ENCODE peak calls at places on chromosomes 3 and 15, in six cellular contexts. A, Y, C, P, E and U are unnamed samples.

GRCh38 chr3:171801738-171802600 is 8.3 kb downstream of the PLD1 start:
- DNase-seq in A (no peak), Y (peak; percentile 69), C (peak; percentile 98), P (peak; percentile 97), E (peak; percentile 76), U (peak; percentile 76)

GRCh38 chr3:15983232-15983631 is 185.5 kb upstream of the ANKRD28 start:
- DNase-seq in A (no peak), Y (peak; percentile 60), C (peak; percentile 88), P (no peak), E (peak; percentile 38), U (no peak)

GRCh38 chr3:170095771-170096170 is 58.0 kb downstream of the GPR160 start:
- DNase-seq in A (no peak), Y (no peak), C (no peak), P (no peak), E (no peak), U (no peak)

GRCh38 chr15:49847937-49848823 is 227.3 kb downstream of the DTWD1 start:
- DNase-seq in A (no peak), Y (no peak), C (peak; percentile 100), P (no peak), E (peak; percentile 98), U (peak; percentile 97)

GRCh38 chr3:189355481-189356201 is 183.9 kb downstream of the TPRG1 start:
- DNase-seq in A (no peak), Y (peak; percentile 74), C (peak; percentile 82), P (no peak), E (no peak), U (peak; percentile 41)

GRCh38 chr3:146464005-146464595 is 5.3 kb downstream of the PLSCR2 start:
- DNase-seq in A (no peak), Y (no peak), C (peak; percentile 58), P (no peak), E (no peak), U (no peak)

GRCh38 chr3:12195231-12195630 is 36.5 kb upstream of the TIMP4 start:
- DNase-seq in A (no peak), Y (no peak), C (peak; percentile 17), P (no peak), E (no peak), U (no peak)

GRCh38 chr15:56929389-56929788 is 10.9 kb downstream of the TCF12 start:
- DNase-seq in A (no peak), Y (no peak), C (peak; percentile 37), P (no peak), E (no peak), U (no peak)

GRCh38 chr3:194315965-194316361 is 35.2 kb downstream of the CPN2 start:
- DNase-seq in A (peak; percentile 27), Y (no peak), C (peak; percentile 60), P (no peak), E (no peak), U (no peak)

GRCh38 chr3:94481499-94481898 is 418.6 kb downstream of the NSUN3 start:
- DNase-seq in A (no peak), Y (no peak), C (no peak), P (no peak), E (no peak), U (no peak)

GRCh38 chr15:67307156-67307555 is 52.6 kb downstream of the IQCH start:
- DNase-seq in A (no peak), Y (no peak), C (peak; percentile 25), P (peak; percentile 3), E (no peak), U (no peak)

GRCh38 chr3:64685800-64686445 is 1.9 kb downstream of the ADAMTS9 start:
- DNase-seq in A (peak; percentile 87), Y (peak; percentile 91), C (peak; percentile 86), P (peak; percentile 96), E (no peak), U (peak; percentile 85)

GRCh38 chr3:132029182-132029902 is 5.5 kb downstream of the CPNE4 start:
- DNase-seq in A (peak; percentile 83), Y (no peak), C (peak; percentile 82), P (peak; percentile 73), E (no peak), U (peak; percentile 62)

GRCh38 chr3:119073258-119074001 is 38.8 kb upstream of the IGSF11 start:
- DNase-seq in A (no peak), Y (no peak), C (no peak), P (no peak), E (no peak), U (no peak)

GRCh38 chr3:96706517-96706916 is 107.9 kb upstream of the EPHA6 start:
- DNase-seq in A (no peak), Y (no peak), C (no peak), P (no peak), E (no peak), U (no peak)

GRCh38 chr15:45637552-45638033 is 2.8 kb downstream of the SQOR start:
- DNase-seq in A (peak; percentile 49), Y (peak; percentile 76), C (peak; percentile 97), P (peak; percentile 91), E (peak; percentile 80), U (peak; percentile 60)

GRCh38 chr15:60152386-60152785 is 148.3 kb downstream of the FOXB1 start:
- DNase-seq in A (no peak), Y (no peak), C (no peak), P (no peak), E (no peak), U (no peak)

GRCh38 chr15:99123706-99124451 is 19.0 kb downstream of the SYNM start:
- DNase-seq in A (peak; percentile 72), Y (peak; percentile 99), C (peak; percentile 92), P (peak; percentile 95), E (peak; percentile 89), U (peak; percentile 93)

DNA sequence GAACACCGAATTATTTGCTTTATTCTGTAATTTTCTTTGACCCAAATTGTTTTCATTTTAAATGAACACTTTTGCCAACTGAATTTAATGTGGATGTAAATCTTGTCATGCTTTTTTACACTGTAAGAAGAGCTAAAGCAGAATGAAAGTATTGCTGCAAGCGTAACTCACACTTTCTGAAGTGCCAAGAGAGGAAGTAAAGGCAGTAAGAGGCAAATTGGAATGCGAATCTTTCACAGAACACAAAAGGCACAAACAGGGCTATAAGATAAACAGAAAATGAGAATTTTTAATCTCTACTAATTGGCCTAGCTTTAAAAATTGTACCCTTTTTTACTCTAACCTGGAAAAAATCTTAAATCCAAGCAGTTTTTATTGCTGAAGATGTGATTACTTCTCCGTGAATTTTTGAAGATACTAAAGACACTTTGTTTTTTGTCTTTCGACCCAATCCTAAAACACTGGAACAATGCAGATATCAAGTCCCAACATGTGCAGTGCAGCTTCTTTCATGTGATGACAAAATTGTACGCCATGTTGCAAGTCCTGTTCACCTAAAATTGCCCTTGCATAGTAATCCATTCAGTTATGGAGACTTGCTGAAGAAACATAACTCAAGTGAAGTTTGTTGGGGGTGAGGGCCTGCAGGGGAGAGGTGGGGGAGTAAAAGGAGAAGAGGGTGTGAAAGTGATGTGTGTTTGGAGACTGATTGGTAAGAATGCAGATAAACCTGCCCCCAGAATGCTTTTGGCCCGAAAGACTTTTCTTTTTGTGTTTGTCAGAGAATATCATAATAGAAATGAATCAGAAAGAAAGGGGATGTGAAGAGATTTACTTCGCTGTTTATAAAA is 1.4 kb downstream of the ARID3B start:
- DNase-seq in A (no peak), Y (no peak), C (no peak), P (no peak), E (no peak), U (no peak)
- H3K4me3 ChIP-seq in A (peak overlapping the region; percentile 92), Y (peak overlapping the region; percentile 83), C (peak overlapping the region; percentile 82), P (no peak overlapping the region), E (peak overlapping the region; percentile 80), U (no peak overlapping the region)

GRCh38 chr3:160106905-160107861 is 118.0 kb upstream of the C3orf80 start:
- DNase-seq in A (no peak), Y (no peak), C (no peak), P (no peak), E (no peak), U (no peak)
- TF ChIP-seq CTCF in A (no peak), Y (no peak), C (no peak), P (no peak), E (no peak), U (no peak)

DNA sequence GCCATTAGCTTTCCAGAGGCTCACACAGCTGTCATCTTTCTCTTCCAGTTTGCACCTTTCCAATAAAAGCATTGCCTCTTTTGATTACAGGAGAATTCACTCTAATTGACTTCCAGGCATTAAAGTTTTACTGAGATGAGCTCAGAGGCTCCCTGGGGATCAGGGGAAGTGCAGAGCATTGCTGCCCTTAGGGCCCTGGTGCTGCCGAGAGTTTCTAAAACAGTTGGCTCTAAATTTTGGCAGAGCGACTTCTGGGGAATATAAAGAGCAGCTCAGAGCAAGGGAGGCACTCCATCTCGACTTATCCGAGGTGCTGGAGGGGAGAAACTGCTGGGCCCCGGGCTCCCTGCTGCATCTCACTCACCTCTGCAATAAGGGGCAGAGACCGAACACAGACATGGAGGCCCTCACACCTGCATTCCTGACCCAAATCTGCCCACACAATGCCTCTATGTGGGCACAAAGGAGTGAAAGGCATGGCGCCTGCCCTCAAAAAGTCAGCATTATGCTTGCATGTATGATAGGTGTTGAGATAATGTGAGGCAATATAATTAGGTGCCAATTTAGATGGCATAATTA is 61.7 kb downstream of the SCN11A start:
- DNase-seq in A (no peak), Y (no peak), C (no peak), P (no peak), E (no peak), U (no peak)
- H3K4me3 ChIP-seq in A (no peak overlapping the region), Y (no peak overlapping the region), C (no peak overlapping the region), P (no peak overlapping the region), E (no peak overlapping the region), U (no peak overlapping the region)

DNA sequence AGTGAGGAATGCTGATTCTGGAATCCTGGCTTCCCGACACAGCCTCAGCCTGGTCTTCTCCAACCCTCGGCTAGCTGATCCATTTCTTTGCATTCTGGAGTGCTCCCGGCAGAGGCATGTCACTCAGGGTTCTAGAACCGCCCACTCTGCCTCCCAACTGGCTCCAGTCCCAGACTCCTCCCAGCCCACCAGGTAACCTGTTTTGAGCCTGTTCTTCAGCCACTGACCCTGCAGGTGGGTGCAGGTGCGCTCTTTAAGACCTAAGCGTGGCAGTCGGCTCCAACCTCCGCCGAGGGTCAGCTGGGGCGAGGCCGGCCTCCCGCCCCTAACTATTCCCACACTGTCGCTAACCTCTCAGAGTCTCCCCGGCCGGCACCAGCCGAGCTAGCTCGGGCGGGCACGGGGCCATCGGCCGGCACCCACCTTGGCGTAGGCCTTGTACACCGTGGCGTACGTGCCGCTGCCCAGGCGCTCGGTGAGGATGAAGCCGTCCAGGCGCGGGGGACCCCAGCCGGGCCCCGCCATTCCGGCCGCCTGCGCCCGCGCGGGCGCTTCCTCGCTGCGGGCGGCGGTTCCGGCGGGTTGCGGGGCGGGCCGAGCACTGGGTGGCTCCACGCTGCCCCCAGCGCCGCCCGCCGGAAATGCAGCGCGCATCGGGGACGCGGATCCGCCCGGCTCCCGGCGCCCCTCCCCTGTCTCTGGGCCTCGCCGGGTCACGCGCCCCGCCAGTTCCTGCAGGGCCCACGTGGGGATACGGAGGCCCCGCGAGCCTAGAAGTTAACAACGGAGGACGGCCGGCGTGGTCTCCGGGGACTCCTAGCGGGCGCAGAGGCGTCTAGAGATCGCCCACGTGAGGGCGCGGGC is at the start of gene ULK3:
- DNase-seq in A (peak; percentile 85), Y (peak; percentile 48), C (peak; percentile 76), P (peak; percentile 81), E (no peak), U (peak; percentile 36)
- TF ChIP-seq CTCF in A (peak; percentile 97), Y (peak; percentile 40), C (peak; percentile 54), P (peak; percentile 57), E (peak; percentile 71), U (peak; percentile 40)

DNA sequence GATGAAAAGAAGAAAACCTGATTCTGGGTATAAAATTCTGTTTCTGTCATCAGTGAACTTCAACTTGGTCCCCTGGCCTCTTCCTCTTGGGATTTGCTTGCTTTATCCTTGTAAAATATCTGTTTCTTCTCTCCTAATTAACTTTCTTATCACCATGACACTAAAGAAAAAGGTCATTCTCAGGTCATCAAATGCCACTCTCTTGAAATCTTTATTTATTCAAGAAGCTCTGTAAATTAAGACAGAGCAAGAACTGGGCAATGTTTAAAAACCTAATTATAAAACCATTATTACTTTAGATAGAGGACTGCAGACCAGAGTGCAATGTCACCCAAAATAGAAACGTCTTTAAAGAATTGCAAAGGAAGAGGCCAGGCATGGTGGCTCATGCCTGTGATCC is 6.0 kb upstream of the LIPC start:
- DNase-seq in A (no peak), Y (no peak), C (no peak), P (no peak), E (no peak), U (no peak)
- H3K4me3 ChIP-seq in A (no peak overlapping the region), Y (no peak overlapping the region), C (no peak overlapping the region), P (no peak overlapping the region), E (no peak overlapping the region), U (no peak overlapping the region)